ENCODE peak calls at places on chromosomes 5 and 9, in eight cellular contexts. T is GM12878, K is stomach, H is ovary, X is A549, W is transverse colon, L is sigmoid colon, R is suprapubic skin. E is an unnamed sample. For H3K9me3, the result is how much of the 10 kb centered on the place peaks cover.

GRCh38 chr5:1028481-1029269 is 20.1 kb downstream of the NKD2 start:
- DNase-seq in X (no peak), K (no peak), W (no peak), R (no peak), L (peak), T (no peak), H (no peak), E (no peak)

GRCh38 chr9:77021928-77022782 is 2.7 kb downstream of the FOXB2 start:
- DNase-seq in K (no peak), H (no peak), R (no peak), X (no peak), T (no peak), L (no peak), W (no peak), E (no peak)

GRCh38 chr9:811101-811531 is 30.4 kb upstream of the DMRT1 start:
- DNase-seq in X (peak), W (peak), K (no peak), T (no peak), R (no peak), H (no peak), L (peak), E (no peak)

GRCh38 chr9:84759300-84759750 is 89.8 kb downstream of the NTRK2 start:
- DNase-seq in K (no peak), W (no peak), H (no peak), L (no peak), T (peak), X (no peak), R (no peak), E (no peak)

GRCh38 chr5:135867599-135867998 is 28.0 kb downstream of the IL9 start:
- DNase-seq in X (no peak), T (no peak), W (no peak), R (no peak), K (no peak), H (no peak), L (no peak), E (no peak)

GRCh38 chr5:21121213-21121612 is 1133.2 kb upstream of the CDH18 start:
- DNase-seq in L (no peak), T (no peak), R (no peak), X (no peak), K (no peak), W (no peak), H (no peak), E (no peak)

GRCh38 chr9:87793292-87793691 is 67.4 kb downstream of the CTSL start:
- DNase-seq in X (peak), L (no peak), W (no peak), K (no peak), H (no peak), T (no peak), R (no peak), E (peak)

GRCh38 chr9:134531251-134531970 is 110.2 kb upstream of the COL5A1 start:
- DNase-seq in H (no peak), X (no peak), K (peak), W (no peak), R (no peak), L (no peak), T (no peak), E (peak)

GRCh38 chr5:40074801-40075200 is 604.9 kb upstream of the PTGER4 start:
- DNase-seq in R (no peak), W (no peak), L (no peak), T (no peak), H (no peak), X (no peak), K (no peak), E (no peak)

GRCh38 chr5:140791111-140791510 is 3.5 kb upstream of the PCDHA2 start:
- DNase-seq in W (no peak), L (no peak), K (no peak), R (no peak), T (no peak), X (no peak), H (no peak), E (no peak)

GRCh38 chr5:140780512-140780911 is 5.4 kb upstream of the PCDHA1 start:
- DNase-seq in X (no peak), K (no peak), W (no peak), L (no peak), H (no peak), R (no peak), T (no peak), E (no peak)

GRCh38 chr5:140785905-140786686 is at the start of gene PCDHA1:
- DNase-seq in X (peak), H (no peak), L (no peak), W (no peak), T (no peak), K (no peak), R (no peak), E (no peak)
- H3K9me3 ChIP-seq in X (under half), H (under half), L (under half), W (under half), T (under half), K (under half), R (under half), E (under half)

GRCh38 chr5:151017897-151018296 is 2.5 kb upstream of the GPX3 start:
- DNase-seq in T (no peak), H (no peak), K (no peak), R (no peak), W (no peak), X (no peak), L (no peak), E (no peak)

GRCh38 chr5:151016700-151017099 is 3.7 kb upstream of the GPX3 start:
- DNase-seq in K (no peak), W (no peak), R (no peak), T (no peak), H (no peak), X (no peak), L (peak), E (no peak)

GRCh38 chr5:151014680-151015343 is 5.6 kb upstream of the GPX3 start:
- DNase-seq in W (no peak), X (no peak), K (no peak), T (no peak), L (no peak), H (no peak), R (no peak), E (no peak)

GRCh38 chr5:151018846-151019245 is 1.5 kb upstream of the GPX3 start:
- DNase-seq in X (no peak), W (no peak), L (no peak), R (no peak), K (no peak), T (no peak), H (no peak), E (no peak)

GRCh38 chr5:151015974-151016587 is 4.3 kb upstream of the GPX3 start:
- DNase-seq in T (no peak), W (no peak), R (no peak), K (no peak), X (no peak), H (no peak), L (no peak), E (no peak)
- H3K4me3 ChIP-seq in T (no peak), W (no peak), R (no peak), K (no peak), X (no peak), H (no peak), L (no peak), E (no peak)

DNA sequence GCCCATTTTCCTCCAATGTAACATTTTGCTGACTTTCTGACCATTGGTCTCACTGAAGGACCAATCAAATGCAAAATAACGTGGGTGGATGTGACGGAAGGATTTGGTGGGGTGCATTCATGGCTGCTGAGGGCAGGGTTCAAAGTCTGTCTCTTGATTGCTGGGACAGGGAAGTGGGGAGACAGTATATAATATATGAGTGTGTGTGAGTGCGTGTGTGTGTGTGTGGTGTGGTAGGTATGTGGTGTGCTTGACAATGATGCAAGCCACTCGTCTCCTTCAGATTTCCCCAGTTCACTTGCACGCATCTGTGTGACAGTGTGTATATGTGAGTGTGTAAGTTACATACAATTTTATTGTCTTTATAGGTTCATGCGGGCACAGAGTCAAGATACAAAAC is 477.3 kb downstream of the DIRAS2 start:
- DNase-seq in R (no peak), X (no peak), W (peak), H (no peak), L (no peak), T (no peak), K (no peak), E (no peak)
- TF ChIP-seq EP300 in R (no peak), X (no peak), W (no peak), H (no peak), L (no peak), T (no peak), K (no peak), E (no peak)

GRCh38 chr5:141389153-141390042 is 1.9 kb downstream of the PCDHGB4 start:
- DNase-seq in T (no peak), R (no peak), X (no peak), K (no peak), W (no peak), L (no peak), H (no peak), E (no peak)
- H3K9me3 ChIP-seq in T (under half), R (half or more), X (half or more), K (half or more), W (half or more), L (half or more), H (half or more), E (under half)

GRCh38 chr9:125932012-125932411 is 184.8 kb downstream of the PBX3 start:
- DNase-seq in X (peak), T (no peak), R (no peak), H (no peak), K (no peak), L (peak), W (peak), E (no peak)

GRCh38 chr9:125929846-125930245 is 182.7 kb downstream of the PBX3 start:
- DNase-seq in X (no peak), K (no peak), R (no peak), L (no peak), H (no peak), T (no peak), W (no peak), E (no peak)

GRCh38 chr9:125933056-125933455 is 185.9 kb downstream of the PBX3 start:
- DNase-seq in L (no peak), H (no peak), X (no peak), K (no peak), R (no peak), W (no peak), T (no peak), E (no peak)

DNA sequence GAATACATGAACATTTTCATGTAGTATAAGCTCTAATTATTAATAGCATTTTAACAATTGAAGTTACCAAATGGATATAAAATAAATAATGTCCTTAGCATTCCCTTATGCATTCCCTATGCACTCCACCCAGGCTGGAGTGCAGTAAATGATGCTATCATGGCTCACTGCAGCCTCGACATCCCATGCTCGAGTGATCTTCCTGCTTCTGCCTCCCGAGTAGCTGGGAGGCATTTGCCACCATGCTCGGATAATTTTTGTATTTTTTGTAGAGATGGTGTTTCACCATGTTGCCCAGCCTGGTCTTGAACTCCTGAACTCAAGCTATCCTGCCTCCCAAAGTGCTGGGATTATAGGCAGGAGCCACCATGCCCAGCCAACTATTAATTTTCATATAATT is 184.0 kb downstream of the PBX3 start:
- DNase-seq in T (no peak), W (no peak), L (no peak), R (no peak), K (no peak), H (no peak), X (no peak), E (no peak)
- H3K4me3 ChIP-seq in T (no peak), W (no peak), L (no peak), R (no peak), K (no peak), H (no peak), X (no peak), E (no peak)

GRCh38 chr5:138440226-138441073 is 1.6 kb downstream of the REEP2 start:
- DNase-seq in X (no peak), W (no peak), R (no peak), H (no peak), K (no peak), T (no peak), L (no peak), E (no peak)

GRCh38 chr5:138441221-138441620 is 2.4 kb downstream of the REEP2 start:
- DNase-seq in W (no peak), K (no peak), T (no peak), X (no peak), R (no peak), L (no peak), H (no peak), E (no peak)

GRCh38 chr5:138438724-138439536 is at the start of gene REEP2:
- DNase-seq in X (peak), T (no peak), R (no peak), H (peak), L (no peak), W (peak), K (peak), E (no peak)

GRCh38 chr5:138438003-138438723 is 694 bp upstream of the REEP2 start:
- DNase-seq in R (no peak), K (no peak), T (no peak), H (no peak), W (no peak), X (no peak), L (no peak), E (no peak)

DNA sequence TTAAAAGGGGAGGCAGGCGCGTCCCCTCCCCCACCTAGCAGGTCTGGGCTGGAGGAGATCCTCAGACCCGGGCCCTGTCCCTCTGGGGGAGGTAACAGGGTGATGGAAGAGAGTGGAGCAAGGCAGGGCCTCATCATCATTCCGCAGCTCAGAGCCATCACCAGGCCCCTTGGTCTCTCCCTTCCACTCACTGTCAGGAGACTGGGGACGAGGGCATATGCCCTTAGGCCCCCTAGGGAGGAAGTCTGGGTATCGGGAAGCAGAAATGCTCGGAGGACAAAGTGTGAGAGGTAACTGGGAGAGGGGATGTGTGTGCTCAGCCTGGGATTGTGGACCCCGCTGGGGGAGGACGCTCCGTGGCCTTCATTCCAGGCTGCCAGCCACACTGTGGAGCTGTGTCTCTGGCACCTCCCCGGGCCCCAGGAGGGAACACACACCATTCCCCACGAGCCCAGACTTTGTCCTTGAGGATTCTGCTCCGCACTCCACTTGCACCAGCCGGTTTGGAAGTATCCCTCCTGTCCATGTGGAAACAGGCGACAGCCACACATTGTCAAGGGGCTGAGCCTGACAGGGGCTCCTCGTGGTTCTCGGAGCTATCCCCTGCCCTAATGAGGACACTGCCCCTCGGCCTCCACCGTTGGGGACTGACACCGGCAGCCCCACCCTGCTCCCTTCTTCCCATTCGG is 824 bp downstream of the REEP2 start:
- DNase-seq in X (no peak), R (no peak), H (no peak), W (no peak), T (no peak), K (no peak), L (no peak), E (no peak)
- TF ChIP-seq EP300 in X (no peak), R (no peak), H (no peak), W (no peak), T (no peak), K (no peak), L (no peak), E (no peak)

GRCh38 chr9:101848485-101848919 is 110.1 kb upstream of the GRIN3A start:
- DNase-seq in W (peak), R (no peak), L (no peak), T (no peak), K (no peak), H (no peak), X (no peak), E (peak)
- H3K9me3 ChIP-seq in W (under half), R (under half), L (under half), T (under half), K (under half), H (under half), X (under half), E (under half)

E was measured in tibial nerve.